ENCODE peak calls at places on chromosomes 1 and 21, in four cellular contexts. X is prostate gland, I is T-helper 17 cell, Z is hippocampal formation. L is an unnamed sample.

GRCh38 chr1:7717769-7718368 is 53.2 kb upstream of the VAMP3 start:
- DNase-seq in Z (no peak), X (no peak), I (no peak), L (no peak)

GRCh38 chr1:204206121-204206520 is 7.7 kb downstream of the GOLT1A start:
- DNase-seq in I (no peak), Z (no peak), X (no peak), L (no peak)

GRCh38 chr1:206116873-206117150 is 376 bp downstream of the AVPR1B start:
- DNase-seq in Z (no peak), I (no peak), X (no peak), L (no peak)

GRCh38 chr1:117883620-117884019 is 45.8 kb downstream of the GDAP2 start:
- DNase-seq in X (no peak), Z (no peak), I (no peak), L (no peak)

GRCh38 chr21:41316641-41317392 is at the start of gene FAM3B:
- DNase-seq in I (no peak), Z (no peak), X (no peak), L (peak)

GRCh38 chr1:223844962-223845809 is 561 bp downstream of the TP53BP2 start:
- DNase-seq in Z (no peak), I (peak), X (peak), L (peak)

GRCh38 chr1:168443899-168444298 is 99.9 kb downstream of the XCL2 start:
- DNase-seq in Z (no peak), X (no peak), I (no peak), L (no peak)

GRCh38 chr1:215002471-215002870 is 80.1 kb upstream of the KCNK2 start:
- DNase-seq in X (no peak), I (no peak), Z (no peak), L (no peak)

GRCh38 chr1:88075813-88076212 is 608.3 kb upstream of the PKN2 start:
- DNase-seq in I (no peak), X (no peak), Z (no peak), L (no peak)